ENCODE peak calls at places on chromosomes 1 and 21, in four cellular contexts. N is stimulated activated CD4-positive, alpha-beta T cell treated with anti-CD3 and anti-CD28 coated beads, TNF-alpha, amount 100 ng/mL, for 48 hours; R is fibroblast of mammary gland; Z is endothelial cell. G is an unnamed sample.

GRCh38 chr1:77671836-77672235 is 10.6 kb downstream of the ZZZ3 start:
- DNase-seq in N (no peak), R (peak), Z (no peak), G (no peak)

GRCh38 chr1:155307247-155307740 is 1.4 kb upstream of the FDPS start:
- DNase-seq in N (no peak), R (peak), Z (no peak), G (no peak)

GRCh38 chr1:229027622-229028182 is 243.2 kb upstream of the RAB4A start:
- DNase-seq in N (no peak), R (peak), Z (no peak), G (peak)

GRCh38 chr21:35850029-35850428 is 210.3 kb downstream of the SETD4 start:
- DNase-seq in N (no peak), R (peak), Z (no peak), G (no peak)

GRCh38 chr1:160879056-160879455 is 5.9 kb downstream of the ITLN1 start:
- DNase-seq in N (no peak), R (no peak), Z (no peak), G (no peak)

GRCh38 chr1:244963231-244963826 is 99.0 kb upstream of the HNRNPU start:
- DNase-seq in N (no peak), R (no peak), Z (no peak), G (no peak)

GRCh38 chr1:77536813-77537212 is 145.6 kb downstream of the ZZZ3 start:
- DNase-seq in N (no peak), R (peak), Z (no peak), G (no peak)

GRCh38 chr1:39845569-39846566 is 37.4 kb downstream of the TRIT1 start:
- DNase-seq in N (peak), R (peak), Z (peak), G (no peak)

GRCh38 chr1:75461808-75462325 is 149.0 kb downstream of the SLC44A5 start:
- DNase-seq in N (no peak), R (no peak), Z (no peak), G (no peak)

GRCh38 chr1:27152829-27153548 is 1.9 kb downstream of the SLC9A1 start:
- DNase-seq in N (no peak), R (no peak), Z (no peak), G (no peak)

GRCh38 chr1:218785928-218786327 is 387.8 kb upstream of the LYPLAL1 start:
- DNase-seq in N (no peak), R (peak), Z (no peak), G (no peak)

GRCh38 chr1:192973988-192974387 is 85.2 kb downstream of the UCHL5 start:
- DNase-seq in N (no peak), R (no peak), Z (no peak), G (no peak)

GRCh38 chr1:236700903-236701302 is 14.6 kb downstream of the ACTN2 start:
- DNase-seq in N (no peak), R (no peak), Z (no peak), G (no peak)